ENCODE peak calls at places on chromosomes 6 and 20, in ten cellular contexts. T, K, O, B, Q, E, M, X, V and Z are unnamed samples.

GRCh38 chr6:33714385-33715040 is 3.0 kb upstream of the UQCC2 start:
- DNase-seq in T (no peak), K (no peak), O (no peak), B (no peak), Q (peak; percentile 28), E (no peak), M (no peak), X (no peak), V (no peak), Z (no peak)

GRCh38 chr6:1313755-1314503 is 2.0 kb downstream of the FOXQ1 start:
- DNase-seq in T (no peak), K (no peak), O (peak; percentile 80), B (no peak), Q (peak; percentile 73), E (no peak), M (peak; percentile 39), X (peak; percentile 63), V (peak; percentile 75), Z (no peak)

GRCh38 chr6:112760831-112761230 is 413.7 kb downstream of the RFPL4B start:
- DNase-seq in T (no peak), K (no peak), O (no peak), B (no peak), Q (no peak), E (no peak), M (no peak), X (no peak), V (no peak), Z (no peak)

GRCh38 chr6:151716446-151717047 is 90.9 kb upstream of the ESR1 start:
- DNase-seq in T (no peak), K (no peak), O (no peak), B (no peak), Q (peak; percentile 54), E (no peak), M (peak; percentile 47), X (no peak), V (peak; percentile 49), Z (no peak)

GRCh38 chr6:6940031-6940664 is 167.6 kb upstream of the RREB1 start:
- DNase-seq in T (no peak), K (no peak), O (no peak), B (no peak), Q (no peak), E (no peak), M (no peak), X (no peak), V (no peak), Z (no peak)

GRCh38 chr6:106462923-106463557 is 102.5 kb downstream of the CRYBG1 start:
- DNase-seq in T (no peak), K (no peak), O (no peak), B (no peak), Q (no peak), E (no peak), M (no peak), X (no peak), V (no peak), Z (no peak)

GRCh38 chr20:23305098-23305497 is 45.5 kb upstream of the NXT1 start:
- DNase-seq in T (peak; percentile 62), K (no peak), O (no peak), B (no peak), Q (no peak), E (peak; percentile 39), M (no peak), X (no peak), V (no peak), Z (no peak)

GRCh38 chr6:110949679-110950285 is 8.7 kb upstream of the GTF3C6 start:
- DNase-seq in T (peak; percentile 59), K (no peak), O (peak; percentile 26), B (no peak), Q (no peak), E (no peak), M (peak; percentile 56), X (no peak), V (no peak), Z (no peak)

GRCh38 chr6:92681401-92681800 is 738.0 kb downstream of the EPHA7 start:
- DNase-seq in T (no peak), K (no peak), O (no peak), B (no peak), Q (no peak), E (no peak), M (no peak), X (no peak), V (no peak), Z (no peak)

GRCh38 chr20:18705490-18705889 is 108.1 kb upstream of the SCP2D1 start:
- DNase-seq in T (peak; percentile 56), K (no peak), O (no peak), B (no peak), Q (no peak), E (peak; percentile 82), M (no peak), X (no peak), V (no peak), Z (no peak)

GRCh38 chr6:151452750-151453427 is 963 bp upstream of the RMND1 start:
- DNase-seq in T (peak; percentile 33), K (peak; percentile 54), O (peak; percentile 33), B (no peak), Q (no peak), E (no peak), M (peak; percentile 41), X (peak; percentile 7), V (no peak), Z (no peak)

GRCh38 chr6:14635195-14635594 is 517.6 kb downstream of the CD83 start:
- DNase-seq in T (no peak), K (no peak), O (peak; percentile 48), B (no peak), Q (no peak), E (no peak), M (no peak), X (peak; percentile 60), V (no peak), Z (no peak)

GRCh38 chr20:5657190-5657872 is 92.9 kb upstream of the SHLD1 start:
- DNase-seq in T (peak; percentile 99), K (no peak), O (peak; percentile 77), B (no peak), Q (peak; percentile 52), E (peak; percentile 85), M (peak; percentile 98), X (no peak), V (no peak), Z (no peak)

GRCh38 chr6:32167761-32168262 is 3.4 kb downstream of the EGFL8 start:
- DNase-seq in T (peak; percentile 41), K (no peak), O (no peak), B (peak; percentile 84), Q (no peak), E (no peak), M (no peak), X (no peak), V (no peak), Z (no peak)

GRCh38 chr6:107806675-107807074 is 17.4 kb downstream of the SCML4 start:
- DNase-seq in T (no peak), K (peak; percentile 40), O (no peak), B (no peak), Q (no peak), E (no peak), M (no peak), X (no peak), V (no peak), Z (no peak)

GRCh38 chr6:31829633-31830492 is 2.3 kb downstream of the HSPA1B start:
- DNase-seq in T (peak; percentile 69), K (peak; percentile 38), O (peak; percentile 65), B (no peak), Q (peak; percentile 39), E (no peak), M (peak; percentile 64), X (no peak), V (no peak), Z (no peak)

GRCh38 chr6:105994522-105995402 is 91.4 kb upstream of the PRDM1 start:
- DNase-seq in T (peak; percentile 59), K (peak; percentile 38), O (peak; percentile 53), B (no peak), Q (peak; percentile 74), E (peak; percentile 82), M (no peak), X (peak; percentile 65), V (peak; percentile 65), Z (no peak)

GRCh38 chr6:137536104-137536773 is 42.0 kb upstream of the OLIG3 start:
- DNase-seq in T (no peak), K (no peak), O (no peak), B (no peak), Q (no peak), E (no peak), M (no peak), X (peak; percentile 53), V (no peak), Z (no peak)

GRCh38 chr6:149834513-149835481 is 29.4 kb downstream of the LRP11 start:
- DNase-seq in T (peak; percentile 82), K (peak; percentile 55), O (peak; percentile 60), B (peak; percentile 67), Q (no peak), E (no peak), M (peak; percentile 79), X (peak; percentile 77), V (peak; percentile 69), Z (peak; percentile 26)

GRCh38 chr20:34538671-34539123 is 19.8 kb upstream of the MAP1LC3A start:
- DNase-seq in T (peak; percentile 76), K (peak; percentile 65), O (peak; percentile 45), B (peak; percentile 80), Q (peak; percentile 69), E (peak; percentile 50), M (no peak), X (peak; percentile 72), V (peak; percentile 72), Z (no peak)

GRCh38 chr20:48682529-48683385 is 145.0 kb downstream of the PREX1 start:
- DNase-seq in T (peak; percentile 99), K (peak; percentile 97), O (peak; percentile 89), B (peak; percentile 68), Q (peak; percentile 91), E (peak; percentile 99), M (peak; percentile 72), X (no peak), V (peak; percentile 71), Z (no peak)

GRCh38 chr6:562052-562676 is 94.7 kb downstream of the HUS1B start:
- DNase-seq in T (no peak), K (no peak), O (no peak), B (no peak), Q (no peak), E (no peak), M (no peak), X (no peak), V (no peak), Z (no peak)

GRCh38 chr6:693737-694038 is 749 bp upstream of the EXOC2 start:
- DNase-seq in T (no peak), K (no peak), O (no peak), B (no peak), Q (no peak), E (no peak), M (no peak), X (no peak), V (no peak), Z (no peak)

GRCh38 chr6:19478992-19479391 is 358.2 kb upstream of the ID4 start:
- DNase-seq in T (peak; percentile 18), K (no peak), O (no peak), B (no peak), Q (no peak), E (peak; percentile 7), M (peak; percentile 44), X (no peak), V (no peak), Z (no peak)

GRCh38 chr20:32567384-32568178 is 17.6 kb downstream of the NOL4L start:
- DNase-seq in T (no peak), K (no peak), O (no peak), B (no peak), Q (no peak), E (no peak), M (no peak), X (no peak), V (no peak), Z (no peak)

GRCh38 chr20:46558511-46558959 is 8.1 kb upstream of the OCSTAMP start:
- DNase-seq in T (peak; percentile 70), K (no peak), O (no peak), B (no peak), Q (no peak), E (peak; percentile 79), M (peak; percentile 53), X (peak; percentile 62), V (no peak), Z (no peak)

GRCh38 chr20:2341336-2341735 is 39.4 kb upstream of the TGM6 start:
- DNase-seq in T (no peak), K (no peak), O (no peak), B (no peak), Q (no peak), E (no peak), M (no peak), X (no peak), V (no peak), Z (no peak)

GRCh38 chr6:37731888-37732287 is 34.2 kb upstream of the MDGA1 start:
- DNase-seq in T (no peak), K (peak; percentile 57), O (peak; percentile 85), B (peak; percentile 78), Q (peak; percentile 71), E (no peak), M (no peak), X (peak; percentile 43), V (peak; percentile 31), Z (no peak)